ENCODE peak calls at places on chromosomes 3 and 15, in five cellular contexts. One of them, this sample, is unnamed.

GRCh38 chr3:153704115-153704514 is 417.1 kb upstream of the ARHGEF26 start:
- DNase-seq in K562: no peak
- DNase-seq in HepG2: no peak
- DNase-seq in A549: no peak
- DNase-seq in GM12878: no peak
- DNase-seq in this sample: no peak

GRCh38 chr3:43001094-43001553 is 22.0 kb downstream of the GASK1A start:
- DNase-seq in HepG2: peak
- DNase-seq in GM12878: no peak
- DNase-seq in A549: no peak
- DNase-seq in K562: no peak
- DNase-seq in this sample: no peak

GRCh38 chr15:75178171-75178937 is 23.3 kb upstream of the C15orf39 start:
- DNase-seq in K562: peak
- DNase-seq in A549: no peak
- DNase-seq in GM12878: no peak
- DNase-seq in HepG2: peak
- DNase-seq in this sample: peak

GRCh38 chr15:70078578-70079417 is 18.9 kb downstream of the TLE3 start:
- DNase-seq in K562: no peak
- DNase-seq in HepG2: peak
- DNase-seq in GM12878: no peak
- DNase-seq in A549: no peak
- DNase-seq in this sample: no peak

GRCh38 chr15:65303687-65304392 is 637 bp upstream of the RNU5B-1 start:
- DNase-seq in A549: no peak
- DNase-seq in GM12878: no peak
- DNase-seq in HepG2: peak
- DNase-seq in K562: no peak
- DNase-seq in this sample: peak

GRCh38 chr3:43257850-43258249 is 28.5 kb upstream of the SNRK start:
- DNase-seq in GM12878: no peak
- DNase-seq in K562: no peak
- DNase-seq in HepG2: no peak
- DNase-seq in A549: no peak
- DNase-seq in this sample: no peak

GRCh38 chr3:196047391-196048030 is 34.4 kb downstream of the TFRC start:
- DNase-seq in GM12878: no peak
- DNase-seq in A549: no peak
- DNase-seq in HepG2: no peak
- DNase-seq in K562: no peak
- DNase-seq in this sample: no peak

GRCh38 chr15:99117563-99118257 is 12.8 kb downstream of the SYNM start:
- DNase-seq in K562: no peak
- DNase-seq in A549: no peak
- DNase-seq in GM12878: no peak
- DNase-seq in HepG2: no peak
- DNase-seq in this sample: no peak

GRCh38 chr3:73294532-73294931 is 233.1 kb downstream of the EBLN2 start:
- DNase-seq in A549: no peak
- DNase-seq in HepG2: no peak
- DNase-seq in GM12878: no peak
- DNase-seq in K562: no peak
- DNase-seq in this sample: peak

GRCh38 chr3:49805884-49806701 is 3.0 kb downstream of the INKA1 start:
- DNase-seq in HepG2: no peak
- DNase-seq in GM12878: no peak
- DNase-seq in K562: peak
- DNase-seq in A549: no peak
- DNase-seq in this sample: peak

GRCh38 chr3:158531334-158531733 is 39.7 kb upstream of the MLF1 start:
- DNase-seq in A549: no peak
- DNase-seq in HepG2: no peak
- DNase-seq in K562: no peak
- DNase-seq in GM12878: no peak
- DNase-seq in this sample: no peak

GRCh38 chr15:82880704-82881103 is 71.3 kb downstream of the WHAMM start:
- DNase-seq in GM12878: no peak
- DNase-seq in A549: no peak
- DNase-seq in HepG2: no peak
- DNase-seq in K562: no peak
- DNase-seq in this sample: no peak

GRCh38 chr3:183619624-183620274 is 15.7 kb upstream of the KLHL24 start:
- DNase-seq in HepG2: no peak
- DNase-seq in GM12878: no peak
- DNase-seq in K562: peak
- DNase-seq in A549: no peak
- DNase-seq in this sample: no peak

GRCh38 chr3:172133830-172134229 is 94.5 kb downstream of the FNDC3B start:
- DNase-seq in HepG2: no peak
- DNase-seq in K562: no peak
- DNase-seq in GM12878: no peak
- DNase-seq in A549: no peak
- DNase-seq in this sample: no peak

GRCh38 chr15:62122249-62122648 is 42.8 kb downstream of the C2CD4B start:
- DNase-seq in K562: no peak
- DNase-seq in GM12878: no peak
- DNase-seq in A549: no peak
- DNase-seq in HepG2: no peak
- DNase-seq in this sample: no peak

GRCh38 chr15:57541805-57542504 is 49.7 kb upstream of the MYZAP start:
- DNase-seq in GM12878: no peak
- DNase-seq in HepG2: peak
- DNase-seq in A549: peak
- DNase-seq in K562: peak
- DNase-seq in this sample: peak

GRCh38 chr3:111723293-111723963 is 128.3 kb upstream of the ZBED2 start:
- DNase-seq in K562: no peak
- DNase-seq in A549: no peak
- DNase-seq in HepG2: no peak
- DNase-seq in GM12878: no peak
- DNase-seq in this sample: no peak

GRCh38 chr15:70526221-70526973 is 237.0 kb downstream of the UACA start:
- DNase-seq in GM12878: no peak
- DNase-seq in K562: no peak
- DNase-seq in HepG2: no peak
- DNase-seq in A549: peak
- DNase-seq in this sample: no peak

GRCh38 chr3:74630602-74631001 is 16.1 kb upstream of the CNTN3 start:
- DNase-seq in HepG2: no peak
- DNase-seq in A549: no peak
- DNase-seq in GM12878: no peak
- DNase-seq in K562: no peak
- DNase-seq in this sample: no peak

GRCh38 chr3:32181801-32182200 is 56.7 kb upstream of the CMTM8 start:
- DNase-seq in A549: no peak
- DNase-seq in K562: no peak
- DNase-seq in HepG2: no peak
- DNase-seq in GM12878: no peak
- DNase-seq in this sample: no peak

GRCh38 chr3:172646439-172647015 is 64.3 kb downstream of the NCEH1 start:
- DNase-seq in HepG2: no peak
- DNase-seq in K562: no peak
- DNase-seq in A549: no peak
- DNase-seq in GM12878: no peak
- DNase-seq in this sample: no peak

GRCh38 chr15:87716422-87716821 is 540.1 kb downstream of the NTRK3 start:
- DNase-seq in GM12878: no peak
- DNase-seq in HepG2: no peak
- DNase-seq in A549: no peak
- DNase-seq in K562: no peak
- DNase-seq in this sample: peak

GRCh38 chr3:114623420-114624046 is 329.7 kb downstream of the TIGIT start:
- DNase-seq in K562: no peak
- DNase-seq in GM12878: no peak
- DNase-seq in A549: no peak
- DNase-seq in HepG2: peak
- DNase-seq in this sample: no peak

GRCh38 chr3:190497809-190498208 is 16.1 kb upstream of the IL1RAP start:
- DNase-seq in GM12878: no peak
- DNase-seq in A549: no peak
- DNase-seq in HepG2: no peak
- DNase-seq in K562: no peak
- DNase-seq in this sample: no peak

GRCh38 chr3:124429129-124429815 is 301.0 kb upstream of the UMPS start:
- DNase-seq in K562: no peak
- DNase-seq in A549: peak
- DNase-seq in HepG2: no peak
- DNase-seq in GM12878: no peak
- DNase-seq in this sample: no peak

GRCh38 chr15:70337292-70338186 is 239.8 kb upstream of the TLE3 start:
- DNase-seq in HepG2: no peak
- DNase-seq in GM12878: no peak
- DNase-seq in A549: no peak
- DNase-seq in K562: no peak
- DNase-seq in this sample: no peak

GRCh38 chr15:89665449-89666146 is 10.3 kb upstream of the KIF7 start:
- DNase-seq in GM12878: no peak
- DNase-seq in K562: peak
- DNase-seq in A549: peak
- DNase-seq in HepG2: no peak
- DNase-seq in this sample: peak

GRCh38 chr15:33994005-33994615 is 25.8 kb downstream of the CHRM5 start:
- DNase-seq in GM12878: no peak
- DNase-seq in A549: no peak
- DNase-seq in HepG2: peak
- DNase-seq in K562: no peak
- DNase-seq in this sample: peak

GRCh38 chr3:175338775-175339535 is 479.8 kb downstream of the NAALADL2 start:
- DNase-seq in GM12878: no peak
- DNase-seq in K562: no peak
- DNase-seq in A549: peak
- DNase-seq in HepG2: no peak
- DNase-seq in this sample: no peak

GRCh38 chr15:29097168-29097567 is 172.5 kb downstream of the NSMCE3 start:
- DNase-seq in A549: no peak
- DNase-seq in HepG2: no peak
- DNase-seq in K562: no peak
- DNase-seq in GM12878: no peak
- DNase-seq in this sample: no peak

GRCh38 chr3:176765491-176765890 is 431.8 kb downstream of the TBL1XR1 start:
- DNase-seq in GM12878: no peak
- DNase-seq in A549: no peak
- DNase-seq in K562: no peak
- DNase-seq in HepG2: no peak
- DNase-seq in this sample: no peak

GRCh38 chr3:149489060-149489690 is 14.7 kb downstream of the TM4SF4 start:
- DNase-seq in GM12878: no peak
- DNase-seq in HepG2: no peak
- DNase-seq in A549: no peak
- DNase-seq in K562: peak
- DNase-seq in this sample: peak
- TF ChIP-seq ESRRA in GM12878: no peak
- TF ChIP-seq ESRRA in HepG2: no peak
- TF ChIP-seq ESRRA in A549: no peak
- TF ChIP-seq ESRRA in K562: no peak
- TF ChIP-seq ESRRA in this sample: no peak

DNA sequence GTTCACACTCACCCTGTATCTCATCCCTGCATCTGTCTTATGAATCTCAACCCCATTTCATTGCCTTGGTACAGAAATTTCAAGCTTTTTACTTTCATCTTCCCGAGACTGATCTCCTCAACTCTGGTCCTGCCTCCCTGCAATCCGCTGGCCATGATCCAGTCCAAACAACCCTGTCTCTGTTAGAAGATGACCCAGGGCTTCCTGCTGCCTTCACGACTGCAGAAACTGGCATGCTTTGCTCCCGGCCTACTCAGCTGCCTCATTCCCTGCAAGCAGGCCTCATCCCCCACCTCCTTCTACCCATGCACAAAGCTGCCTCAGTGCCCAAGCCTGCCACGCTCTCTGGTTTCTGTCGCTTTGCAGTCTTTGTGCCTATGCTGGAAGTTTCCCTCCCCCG is 12.4 kb downstream of the HES1 start:
- DNase-seq in GM12878: no peak
- DNase-seq in HepG2: no peak
- DNase-seq in K562: no peak
- DNase-seq in A549: no peak
- DNase-seq in this sample: no peak
- TF ChIP-seq ESRRA in GM12878: no peak
- TF ChIP-seq ESRRA in HepG2: no peak
- TF ChIP-seq ESRRA in K562: no peak
- TF ChIP-seq ESRRA in A549: no peak
- TF ChIP-seq ESRRA in this sample: no peak

DNA sequence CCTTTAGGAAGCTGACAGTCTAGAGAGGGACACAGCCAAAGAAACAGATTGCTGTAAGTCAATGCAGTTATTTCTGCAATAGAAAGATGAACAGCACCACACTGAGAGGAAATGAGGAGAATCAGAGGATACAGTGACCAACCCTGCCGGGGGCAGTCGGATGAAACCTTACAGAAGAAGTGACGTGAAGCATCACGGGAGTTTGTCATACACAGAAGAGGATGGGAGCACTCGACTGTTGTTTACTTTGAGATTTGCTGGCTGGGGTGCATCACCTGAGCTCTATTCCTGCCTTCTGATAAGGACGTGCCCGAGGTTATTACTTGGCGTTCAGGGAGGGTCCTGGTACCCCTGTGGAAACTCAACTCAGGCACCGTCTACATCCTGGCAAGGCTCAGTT is 45.4 kb downstream of the MAGEF1 start:
- DNase-seq in A549: no peak
- DNase-seq in HepG2: no peak
- DNase-seq in K562: no peak
- DNase-seq in GM12878: no peak
- DNase-seq in this sample: no peak
- TF ChIP-seq ESRRA in A549: no peak
- TF ChIP-seq ESRRA in HepG2: no peak
- TF ChIP-seq ESRRA in K562: no peak
- TF ChIP-seq ESRRA in GM12878: no peak
- TF ChIP-seq ESRRA in this sample: no peak

GRCh38 chr15:44029940-44030568 is 165.0 kb downstream of the FRMD5 start:
- DNase-seq in A549: no peak
- DNase-seq in K562: no peak
- DNase-seq in HepG2: no peak
- DNase-seq in GM12878: no peak
- DNase-seq in this sample: no peak
- TF ChIP-seq ESRRA in A549: no peak
- TF ChIP-seq ESRRA in K562: no peak
- TF ChIP-seq ESRRA in HepG2: no peak
- TF ChIP-seq ESRRA in GM12878: no peak
- TF ChIP-seq ESRRA in this sample: no peak

DNA sequence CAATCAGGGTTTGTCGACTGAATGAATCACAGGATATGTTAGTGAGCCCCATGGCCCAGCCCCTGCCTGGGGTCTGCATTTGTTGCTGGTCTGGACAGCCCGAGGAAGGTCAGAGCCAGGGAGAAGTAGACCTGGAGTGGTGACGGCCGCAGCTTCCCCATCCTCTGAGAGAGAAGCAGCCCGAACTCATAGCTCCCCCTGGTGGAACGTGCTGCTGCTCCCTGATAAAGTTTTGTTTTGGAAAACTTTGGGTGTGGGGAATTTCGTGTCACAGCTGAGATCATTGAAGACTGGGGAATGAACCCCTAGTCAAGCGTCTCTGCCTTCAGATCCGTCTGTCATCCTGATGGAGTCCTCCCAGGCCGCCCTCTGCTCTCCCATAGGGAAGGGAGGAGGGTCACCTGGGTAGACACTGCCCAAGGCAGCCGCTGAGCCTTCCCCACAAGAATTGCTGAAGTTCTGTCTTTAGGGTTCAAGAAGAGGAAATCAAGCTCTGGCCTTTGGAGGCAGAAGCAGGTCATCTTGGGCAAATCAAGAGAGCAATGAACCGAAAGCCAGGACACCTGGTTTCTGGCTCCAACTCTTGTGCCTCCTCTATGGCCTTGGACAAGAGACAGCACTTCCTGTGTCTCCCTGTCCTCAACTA is 60.5 kb downstream of the GLDN start:
- DNase-seq in A549: peak
- DNase-seq in K562: peak
- DNase-seq in HepG2: peak
- DNase-seq in GM12878: no peak
- DNase-seq in this sample: peak
- TF ChIP-seq ESRRA in A549: no peak
- TF ChIP-seq ESRRA in K562: no peak
- TF ChIP-seq ESRRA in HepG2: no peak
- TF ChIP-seq ESRRA in GM12878: no peak
- TF ChIP-seq ESRRA in this sample: no peak

This sample was measured in WTC11.